ENCODE peak calls at places on chromosomes 3 and 15, in nine cellular contexts. One of them, this sample, is unnamed.

GRCh38 chr3:32304510-32304909 is 66.0 kb downstream of the CMTM8 start:
- DNase-seq in H9: no peak
- DNase-seq in breast epithelium: no peak
- DNase-seq in IMR-90: no peak
- DNase-seq in AG04450: no peak
- DNase-seq in mammary epithelial cell: no peak
- DNase-seq in HCT116: no peak
- DNase-seq in GM12878: no peak
- DNase-seq in body of pancreas: no peak
- DNase-seq in this sample: no peak

GRCh38 chr3:119945286-119945685 is 149.0 kb downstream of the GSK3B start:
- DNase-seq in H9: no peak
- DNase-seq in IMR-90: no peak
- DNase-seq in mammary epithelial cell: no peak
- DNase-seq in HCT116: no peak
- DNase-seq in body of pancreas: no peak
- DNase-seq in breast epithelium: no peak
- DNase-seq in AG04450: no peak
- DNase-seq in GM12878: no peak
- DNase-seq in this sample: no peak

GRCh38 chr15:99211926-99212325 is 37.5 kb downstream of the TTC23 start:
- DNase-seq in GM12878: no peak
- DNase-seq in mammary epithelial cell: no peak
- DNase-seq in AG04450: no peak
- DNase-seq in HCT116: no peak
- DNase-seq in body of pancreas: no peak
- DNase-seq in IMR-90: peak
- DNase-seq in H9: no peak
- DNase-seq in breast epithelium: no peak
- DNase-seq in this sample: no peak

GRCh38 chr15:79017953-79018352 is 72.6 kb downstream of the RASGRF1 start:
- DNase-seq in breast epithelium: no peak
- DNase-seq in IMR-90: no peak
- DNase-seq in H9: no peak
- DNase-seq in AG04450: no peak
- DNase-seq in body of pancreas: no peak
- DNase-seq in HCT116: no peak
- DNase-seq in GM12878: no peak
- DNase-seq in mammary epithelial cell: no peak
- DNase-seq in this sample: no peak

GRCh38 chr3:147616998-147617619 is 207.9 kb downstream of the ZIC1 start:
- DNase-seq in body of pancreas: no peak
- DNase-seq in breast epithelium: no peak
- DNase-seq in AG04450: no peak
- DNase-seq in HCT116: peak
- DNase-seq in IMR-90: peak
- DNase-seq in GM12878: no peak
- DNase-seq in H9: no peak
- DNase-seq in mammary epithelial cell: no peak
- DNase-seq in this sample: no peak

GRCh38 chr3:76044601-76045600 is 259.6 kb upstream of the ZNF717 start:
- DNase-seq in breast epithelium: no peak
- DNase-seq in HCT116: no peak
- DNase-seq in mammary epithelial cell: no peak
- DNase-seq in GM12878: no peak
- DNase-seq in AG04450: no peak
- DNase-seq in H9: no peak
- DNase-seq in IMR-90: peak
- DNase-seq in body of pancreas: peak
- DNase-seq in this sample: no peak

GRCh38 chr3:82364827-82365226 is 603.4 kb upstream of the GBE1 start:
- DNase-seq in breast epithelium: no peak
- DNase-seq in H9: no peak
- DNase-seq in AG04450: no peak
- DNase-seq in GM12878: no peak
- DNase-seq in HCT116: no peak
- DNase-seq in body of pancreas: no peak
- DNase-seq in IMR-90: no peak
- DNase-seq in mammary epithelial cell: no peak
- DNase-seq in this sample: no peak

GRCh38 chr3:28151608-28152228 is 89.7 kb upstream of the CMC1 start:
- DNase-seq in breast epithelium: no peak
- DNase-seq in body of pancreas: no peak
- DNase-seq in IMR-90: no peak
- DNase-seq in HCT116: no peak
- DNase-seq in GM12878: peak
- DNase-seq in AG04450: no peak
- DNase-seq in mammary epithelial cell: no peak
- DNase-seq in H9: no peak
- DNase-seq in this sample: no peak

GRCh38 chr15:33089878-33090757 is 104.4 kb downstream of the FMN1 start:
- DNase-seq in breast epithelium: no peak
- DNase-seq in IMR-90: peak
- DNase-seq in AG04450: peak
- DNase-seq in mammary epithelial cell: peak
- DNase-seq in H9: no peak
- DNase-seq in HCT116: no peak
- DNase-seq in GM12878: no peak
- DNase-seq in body of pancreas: no peak
- DNase-seq in this sample: peak

GRCh38 chr3:73614385-73614784 is 10.4 kb downstream of the PDZRN3 start:
- DNase-seq in AG04450: no peak
- DNase-seq in mammary epithelial cell: peak
- DNase-seq in H9: no peak
- DNase-seq in GM12878: no peak
- DNase-seq in HCT116: no peak
- DNase-seq in body of pancreas: peak
- DNase-seq in breast epithelium: peak
- DNase-seq in IMR-90: peak
- DNase-seq in this sample: no peak

GRCh38 chr3:122697952-122698625 is 17.4 kb downstream of the PARP14 start:
- DNase-seq in breast epithelium: no peak
- DNase-seq in GM12878: peak
- DNase-seq in IMR-90: no peak
- DNase-seq in HCT116: no peak
- DNase-seq in mammary epithelial cell: peak
- DNase-seq in H9: no peak
- DNase-seq in body of pancreas: no peak
- DNase-seq in AG04450: no peak
- DNase-seq in this sample: no peak

GRCh38 chr3:184716652-184717607 is 5.1 kb upstream of the MAGEF1 start:
- DNase-seq in GM12878: no peak
- DNase-seq in breast epithelium: no peak
- DNase-seq in HCT116: no peak
- DNase-seq in mammary epithelial cell: no peak
- DNase-seq in H9: peak
- DNase-seq in IMR-90: peak
- DNase-seq in body of pancreas: no peak
- DNase-seq in AG04450: no peak
- DNase-seq in this sample: peak

GRCh38 chr15:34241376-34242350 is 16.8 kb downstream of the EMC4 start:
- DNase-seq in IMR-90: peak
- DNase-seq in mammary epithelial cell: peak
- DNase-seq in body of pancreas: peak
- DNase-seq in HCT116: no peak
- DNase-seq in AG04450: no peak
- DNase-seq in breast epithelium: no peak
- DNase-seq in GM12878: no peak
- DNase-seq in H9: no peak
- DNase-seq in this sample: peak

GRCh38 chr15:99511865-99512632 is 53.7 kb upstream of the MEF2A start:
- DNase-seq in IMR-90: no peak
- DNase-seq in HCT116: no peak
- DNase-seq in GM12878: peak
- DNase-seq in AG04450: no peak
- DNase-seq in mammary epithelial cell: no peak
- DNase-seq in H9: no peak
- DNase-seq in breast epithelium: no peak
- DNase-seq in body of pancreas: no peak
- DNase-seq in this sample: no peak

GRCh38 chr15:83053151-83053550 is 13.9 kb downstream of the BTBD1 start:
- DNase-seq in H9: no peak
- DNase-seq in body of pancreas: no peak
- DNase-seq in mammary epithelial cell: peak
- DNase-seq in IMR-90: peak
- DNase-seq in breast epithelium: no peak
- DNase-seq in GM12878: no peak
- DNase-seq in AG04450: no peak
- DNase-seq in HCT116: no peak
- DNase-seq in this sample: no peak

GRCh38 chr3:169104972-169105371 is 558.5 kb downstream of the MECOM start:
- DNase-seq in GM12878: no peak
- DNase-seq in H9: no peak
- DNase-seq in breast epithelium: no peak
- DNase-seq in IMR-90: peak
- DNase-seq in mammary epithelial cell: no peak
- DNase-seq in AG04450: no peak
- DNase-seq in HCT116: peak
- DNase-seq in body of pancreas: no peak
- DNase-seq in this sample: no peak

GRCh38 chr3:148789156-148789555 is 38.5 kb upstream of the CPB1 start:
- DNase-seq in HCT116: no peak
- DNase-seq in GM12878: no peak
- DNase-seq in AG04450: no peak
- DNase-seq in body of pancreas: no peak
- DNase-seq in breast epithelium: no peak
- DNase-seq in H9: no peak
- DNase-seq in IMR-90: no peak
- DNase-seq in mammary epithelial cell: no peak
- DNase-seq in this sample: no peak

GRCh38 chr15:75646944-75647364 is 758 bp upstream of the SNX33 start:
- DNase-seq in AG04450: no peak
- DNase-seq in body of pancreas: peak
- DNase-seq in GM12878: no peak
- DNase-seq in mammary epithelial cell: peak
- DNase-seq in HCT116: no peak
- DNase-seq in H9: peak
- DNase-seq in breast epithelium: no peak
- DNase-seq in IMR-90: no peak
- DNase-seq in this sample: no peak
- TF ChIP-seq CTCF in AG04450: no peak
- TF ChIP-seq CTCF in body of pancreas: no peak
- TF ChIP-seq CTCF in GM12878: no peak
- TF ChIP-seq CTCF in mammary epithelial cell: no peak
- TF ChIP-seq CTCF in HCT116: no peak
- TF ChIP-seq CTCF in H9: no peak
- TF ChIP-seq CTCF in breast epithelium: no peak
- TF ChIP-seq CTCF in IMR-90: no peak
- TF ChIP-seq CTCF in this sample: no peak

DNA sequence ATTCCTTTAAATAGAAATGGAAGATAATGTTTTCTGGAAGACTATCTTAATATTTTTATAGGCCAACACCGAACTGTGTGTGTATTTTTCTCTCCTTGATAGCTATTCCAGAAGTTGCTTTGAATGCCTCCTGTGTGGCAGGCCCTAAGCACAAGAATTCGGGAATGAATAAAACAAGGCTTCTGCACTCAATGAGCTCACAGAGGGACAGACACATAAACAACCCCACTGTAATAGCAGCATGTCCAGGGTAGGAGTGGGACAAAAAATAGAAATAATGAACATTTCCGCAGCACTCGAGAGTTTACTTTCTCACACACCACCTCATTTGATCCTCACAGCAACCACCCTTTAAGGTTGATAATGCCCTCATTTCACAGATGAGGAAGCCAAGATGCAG is 18.0 kb downstream of the SRGAP3 start:
- DNase-seq in AG04450: no peak
- DNase-seq in GM12878: no peak
- DNase-seq in IMR-90: no peak
- DNase-seq in H9: no peak
- DNase-seq in body of pancreas: no peak
- DNase-seq in breast epithelium: no peak
- DNase-seq in HCT116: no peak
- DNase-seq in mammary epithelial cell: no peak
- DNase-seq in this sample: no peak
- H3K27ac ChIP-seq in AG04450: no peak
- H3K27ac ChIP-seq in GM12878: no peak
- H3K27ac ChIP-seq in IMR-90: no peak
- H3K27ac ChIP-seq in H9: no peak
- H3K27ac ChIP-seq in body of pancreas: no peak
- H3K27ac ChIP-seq in breast epithelium: no peak
- H3K27ac ChIP-seq in HCT116: no peak
- H3K27ac ChIP-seq in mammary epithelial cell: no peak
- H3K27ac ChIP-seq in this sample: no peak

GRCh38 chr15:73907018-73907394 is 19.3 kb upstream of the LOXL1 start:
- DNase-seq in IMR-90: no peak
- DNase-seq in H9: no peak
- DNase-seq in breast epithelium: no peak
- DNase-seq in body of pancreas: no peak
- DNase-seq in GM12878: no peak
- DNase-seq in HCT116: no peak
- DNase-seq in AG04450: no peak
- DNase-seq in mammary epithelial cell: no peak
- DNase-seq in this sample: no peak

GRCh38 chr15:73910904-73911303 is 15.4 kb upstream of the LOXL1 start:
- DNase-seq in IMR-90: no peak
- DNase-seq in breast epithelium: no peak
- DNase-seq in AG04450: no peak
- DNase-seq in GM12878: no peak
- DNase-seq in mammary epithelial cell: no peak
- DNase-seq in body of pancreas: no peak
- DNase-seq in H9: no peak
- DNase-seq in HCT116: no peak
- DNase-seq in this sample: no peak

GRCh38 chr15:73908030-73908821 is 18.0 kb upstream of the LOXL1 start:
- DNase-seq in IMR-90: peak
- DNase-seq in AG04450: no peak
- DNase-seq in H9: peak
- DNase-seq in body of pancreas: peak
- DNase-seq in HCT116: peak
- DNase-seq in GM12878: peak
- DNase-seq in mammary epithelial cell: peak
- DNase-seq in breast epithelium: peak
- DNase-seq in this sample: peak

GRCh38 chr15:73909616-73910015 is 16.6 kb upstream of the LOXL1 start:
- DNase-seq in body of pancreas: no peak
- DNase-seq in mammary epithelial cell: no peak
- DNase-seq in GM12878: no peak
- DNase-seq in HCT116: no peak
- DNase-seq in H9: no peak
- DNase-seq in AG04450: no peak
- DNase-seq in breast epithelium: no peak
- DNase-seq in IMR-90: no peak
- DNase-seq in this sample: no peak

DNA sequence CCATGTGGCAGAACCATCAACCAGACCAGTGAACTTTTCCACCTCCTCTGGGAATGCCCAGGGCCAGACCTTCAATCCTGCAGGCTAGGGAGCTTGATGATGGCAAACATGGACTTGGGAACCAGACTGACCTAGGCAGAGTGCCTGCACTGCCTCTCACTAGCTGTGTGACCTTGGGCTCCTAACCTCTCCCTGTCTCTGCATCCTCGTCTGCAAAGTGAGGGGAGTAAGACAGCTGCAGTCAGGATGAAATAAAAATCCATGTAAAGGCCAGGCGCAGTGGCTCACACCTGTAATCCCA is 17.5 kb upstream of the LOXL1 start:
- DNase-seq in GM12878: no peak
- DNase-seq in AG04450: no peak
- DNase-seq in H9: no peak
- DNase-seq in breast epithelium: no peak
- DNase-seq in mammary epithelial cell: no peak
- DNase-seq in HCT116: no peak
- DNase-seq in IMR-90: no peak
- DNase-seq in body of pancreas: no peak
- DNase-seq in this sample: no peak
- TF ChIP-seq CTCF in GM12878: no peak
- TF ChIP-seq CTCF in AG04450: no peak
- TF ChIP-seq CTCF in H9: no peak
- TF ChIP-seq CTCF in breast epithelium: no peak
- TF ChIP-seq CTCF in mammary epithelial cell: no peak
- TF ChIP-seq CTCF in HCT116: no peak
- TF ChIP-seq CTCF in IMR-90: no peak
- TF ChIP-seq CTCF in body of pancreas: no peak
- TF ChIP-seq CTCF in this sample: no peak

GRCh38 chr3:185933374-185933950 is 4.4 kb downstream of the TRA2B start:
- DNase-seq in AG04450: no peak
- DNase-seq in GM12878: no peak
- DNase-seq in body of pancreas: no peak
- DNase-seq in HCT116: no peak
- DNase-seq in breast epithelium: no peak
- DNase-seq in H9: no peak
- DNase-seq in mammary epithelial cell: no peak
- DNase-seq in IMR-90: no peak
- DNase-seq in this sample: no peak
- H3K27ac ChIP-seq in AG04450: no peak
- H3K27ac ChIP-seq in GM12878: no peak
- H3K27ac ChIP-seq in body of pancreas: no peak
- H3K27ac ChIP-seq in HCT116: no peak
- H3K27ac ChIP-seq in breast epithelium: peak
- H3K27ac ChIP-seq in H9: no peak
- H3K27ac ChIP-seq in mammary epithelial cell: peak
- H3K27ac ChIP-seq in IMR-90: no peak
- H3K27ac ChIP-seq in this sample: no peak

This sample was measured in RWPE1.